ENCODE peak calls at places on chromosomes 5 and 9, in six cellular contexts. One of them, this sample, is unnamed.

GRCh38 chr9:116693233-116693731 is 6.2 kb downstream of the TRIM32 start:
- DNase-seq in HCT116: no peak
- DNase-seq in HepG2: no peak
- DNase-seq in H1: no peak
- DNase-seq in GM12878: no peak
- DNase-seq in K562: no peak
- DNase-seq in this sample: no peak

GRCh38 chr5:96687812-96688453 is 25.8 kb downstream of the CAST start:
- DNase-seq in H1: no peak
- DNase-seq in K562: peak; percentile 66
- DNase-seq in HCT116: peak; percentile 39
- DNase-seq in HepG2: peak; percentile 49
- DNase-seq in GM12878: no peak
- DNase-seq in this sample: no peak

GRCh38 chr9:14127656-14128055 is 186.3 kb downstream of the NFIB start:
- DNase-seq in H1: no peak
- DNase-seq in GM12878: no peak
- DNase-seq in K562: no peak
- DNase-seq in HCT116: no peak
- DNase-seq in HepG2: no peak
- DNase-seq in this sample: no peak

GRCh38 chr9:99472916-99473245 is 250.8 kb downstream of the SEC61B start:
- DNase-seq in HepG2: no peak
- DNase-seq in H1: no peak
- DNase-seq in GM12878: no peak
- DNase-seq in K562: no peak
- DNase-seq in HCT116: no peak
- DNase-seq in this sample: no peak

GRCh38 chr9:14189578-14189977 is 124.4 kb downstream of the NFIB start:
- DNase-seq in K562: no peak
- DNase-seq in HCT116: no peak
- DNase-seq in H1: no peak
- DNase-seq in HepG2: no peak
- DNase-seq in GM12878: no peak
- DNase-seq in this sample: no peak

GRCh38 chr9:107137495-107138202 is 145.4 kb upstream of the RAD23B start:
- DNase-seq in HCT116: peak; percentile 29
- DNase-seq in K562: peak; percentile 65
- DNase-seq in GM12878: no peak
- DNase-seq in H1: no peak
- DNase-seq in HepG2: peak; percentile 21
- DNase-seq in this sample: no peak

GRCh38 chr9:7979591-7979990 is 180.0 kb upstream of the DMAC1 start:
- DNase-seq in K562: no peak
- DNase-seq in GM12878: no peak
- DNase-seq in H1: no peak
- DNase-seq in HepG2: no peak
- DNase-seq in HCT116: no peak
- DNase-seq in this sample: no peak

GRCh38 chr5:76329346-76329745 is 73.7 kb upstream of the IQGAP2 start:
- DNase-seq in K562: no peak
- DNase-seq in GM12878: no peak
- DNase-seq in H1: no peak
- DNase-seq in HepG2: no peak
- DNase-seq in HCT116: no peak
- DNase-seq in this sample: no peak

GRCh38 chr9:126851286-126851880 is 9.1 kb upstream of the ZBTB34 start:
- DNase-seq in K562: no peak
- DNase-seq in HepG2: no peak
- DNase-seq in HCT116: no peak
- DNase-seq in H1: no peak
- DNase-seq in GM12878: no peak
- DNase-seq in this sample: no peak

GRCh38 chr9:127053908-127054307 is 68.5 kb downstream of the ANGPTL2 start:
- DNase-seq in HCT116: no peak
- DNase-seq in HepG2: no peak
- DNase-seq in K562: no peak
- DNase-seq in GM12878: no peak
- DNase-seq in H1: no peak
- DNase-seq in this sample: no peak

GRCh38 chr9:77158772-77159513 is 18.4 kb upstream of the VPS13A start:
- DNase-seq in K562: no peak
- DNase-seq in H1: no peak
- DNase-seq in HepG2: no peak
- DNase-seq in GM12878: no peak
- DNase-seq in HCT116: no peak
- DNase-seq in this sample: no peak

GRCh38 chr9:5321058-5321457 is 16.5 kb upstream of the RLN2 start:
- DNase-seq in GM12878: no peak
- DNase-seq in H1: no peak
- DNase-seq in HCT116: no peak
- DNase-seq in K562: no peak
- DNase-seq in HepG2: peak; percentile 1
- DNase-seq in this sample: no peak

GRCh38 chr5:108516771-108517170 is 134.9 kb upstream of the FBXL17 start:
- DNase-seq in HepG2: no peak
- DNase-seq in GM12878: no peak
- DNase-seq in HCT116: no peak
- DNase-seq in K562: no peak
- DNase-seq in H1: no peak
- DNase-seq in this sample: no peak

GRCh38 chr9:74025402-74025894 is 471.7 kb upstream of the RORB start:
- DNase-seq in HepG2: peak; percentile 96
- DNase-seq in GM12878: no peak
- DNase-seq in H1: no peak
- DNase-seq in K562: no peak
- DNase-seq in HCT116: no peak
- DNase-seq in this sample: no peak

GRCh38 chr5:56175028-56175427 is 58.1 kb downstream of the ANKRD55 start:
- DNase-seq in HCT116: no peak
- DNase-seq in K562: no peak
- DNase-seq in HepG2: no peak
- DNase-seq in H1: no peak
- DNase-seq in GM12878: no peak
- DNase-seq in this sample: no peak

GRCh38 chr5:177510567-177511053 is 984 bp upstream of the DOK3 start:
- DNase-seq in HepG2: no peak
- DNase-seq in GM12878: no peak
- DNase-seq in H1: no peak
- DNase-seq in K562: no peak
- DNase-seq in HCT116: no peak
- DNase-seq in this sample: no peak

GRCh38 chr5:168365581-168366081 is 74.2 kb downstream of the WWC1 start:
- DNase-seq in K562: no peak
- DNase-seq in HCT116: peak; percentile 35
- DNase-seq in GM12878: no peak
- DNase-seq in HepG2: peak; percentile 28
- DNase-seq in H1: peak; percentile 67
- DNase-seq in this sample: no peak

GRCh38 chr9:120873512-120873911 is 3.5 kb downstream of the PHF19 start:
- DNase-seq in K562: no peak
- DNase-seq in H1: peak; percentile 77
- DNase-seq in GM12878: no peak
- DNase-seq in HepG2: no peak
- DNase-seq in HCT116: peak; percentile 59
- DNase-seq in this sample: peak; percentile 93

GRCh38 chr9:135339378-135339973 is 140.1 kb upstream of the PPP1R26 start:
- DNase-seq in K562: no peak
- DNase-seq in HCT116: no peak
- DNase-seq in H1: no peak
- DNase-seq in HepG2: no peak
- DNase-seq in GM12878: no peak
- DNase-seq in this sample: no peak

GRCh38 chr5:111685969-111686368 is 71.0 kb downstream of the NREP start:
- DNase-seq in HCT116: peak; percentile 16
- DNase-seq in H1: no peak
- DNase-seq in GM12878: no peak
- DNase-seq in K562: no peak
- DNase-seq in HepG2: peak; percentile 63
- DNase-seq in this sample: no peak

GRCh38 chr5:170571331-170571731 is 67.5 kb downstream of the KCNIP1 start:
- DNase-seq in H1: no peak
- DNase-seq in HepG2: peak; percentile 4
- DNase-seq in HCT116: no peak
- DNase-seq in GM12878: no peak
- DNase-seq in K562: no peak
- DNase-seq in this sample: no peak

GRCh38 chr9:101326501-101326900 is 58.3 kb downstream of the BAAT start:
- DNase-seq in H1: no peak
- DNase-seq in HCT116: no peak
- DNase-seq in HepG2: peak; percentile 16
- DNase-seq in K562: no peak
- DNase-seq in GM12878: no peak
- DNase-seq in this sample: no peak

GRCh38 chr5:78002690-78003089 is 226.6 kb upstream of the TBCA start:
- DNase-seq in GM12878: no peak
- DNase-seq in H1: no peak
- DNase-seq in HepG2: no peak
- DNase-seq in HCT116: no peak
- DNase-seq in K562: no peak
- DNase-seq in this sample: no peak

GRCh38 chr9:127974002-127974768 is 6.6 kb downstream of the EEIG1 start:
- DNase-seq in HCT116: no peak
- DNase-seq in GM12878: no peak
- DNase-seq in K562: no peak
- DNase-seq in HepG2: no peak
- DNase-seq in H1: no peak
- DNase-seq in this sample: no peak

GRCh38 chr5:139495644-139496435 is 13.3 kb upstream of the STING1 start:
- DNase-seq in HepG2: no peak
- DNase-seq in H1: no peak
- DNase-seq in K562: no peak
- DNase-seq in HCT116: no peak
- DNase-seq in GM12878: no peak
- DNase-seq in this sample: no peak

GRCh38 chr9:69412741-69413150 is 87.7 kb downstream of the ENTREP1 start:
- DNase-seq in H1: peak; percentile 88
- DNase-seq in HCT116: peak; percentile 51
- DNase-seq in HepG2: peak; percentile 39
- DNase-seq in K562: peak; percentile 45
- DNase-seq in GM12878: no peak
- DNase-seq in this sample: peak; percentile 68

GRCh38 chr5:88878976-88879375 is 4.0 kb downstream of the MEF2C start:
- DNase-seq in GM12878: no peak
- DNase-seq in H1: no peak
- DNase-seq in HepG2: no peak
- DNase-seq in K562: no peak
- DNase-seq in HCT116: no peak
- DNase-seq in this sample: no peak

GRCh38 chr5:64958757-64959391 is 190.1 kb downstream of the CWC27 start:
- DNase-seq in HepG2: peak; percentile 11
- DNase-seq in HCT116: peak; percentile 7
- DNase-seq in H1: no peak
- DNase-seq in K562: no peak
- DNase-seq in GM12878: no peak
- DNase-seq in this sample: no peak

DNA sequence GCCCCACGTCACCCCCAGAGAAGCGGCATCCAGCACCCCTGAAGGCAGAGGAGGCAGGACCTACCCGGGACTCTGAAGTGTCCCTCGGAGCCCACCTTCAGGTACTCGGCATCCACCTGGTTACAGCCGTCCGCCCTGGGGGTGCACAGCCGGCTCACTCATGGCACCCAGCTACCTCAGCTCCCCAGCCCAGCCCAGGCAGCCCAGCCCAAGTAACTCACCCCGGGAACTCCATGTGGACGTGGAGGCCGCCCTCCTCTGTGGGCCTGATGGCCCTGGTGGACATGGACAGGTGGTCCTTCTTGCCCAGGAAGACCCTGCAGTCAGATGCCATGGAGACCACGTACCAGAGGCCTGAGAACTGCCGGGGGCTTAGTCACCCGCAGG is 676 bp downstream of the LCN15 start:
- DNase-seq in HCT116: no peak
- DNase-seq in H1: peak; percentile 49
- DNase-seq in K562: no peak
- DNase-seq in HepG2: no peak
- DNase-seq in GM12878: no peak
- DNase-seq in this sample: no peak
- TF ChIP-seq ZNF274 in HCT116: no peak
- TF ChIP-seq ZNF274 in H1: no peak
- TF ChIP-seq ZNF274 in K562: no peak
- TF ChIP-seq ZNF274 in HepG2: no peak
- TF ChIP-seq ZNF274 in GM12878: no peak
- TF ChIP-seq ZNF274 in this sample: no peak

GRCh38 chr9:35756743-35757526 is 2.9 kb upstream of the MSMP start:
- DNase-seq in HepG2: peak; percentile 62
- DNase-seq in K562: peak; percentile 61
- DNase-seq in H1: peak; percentile 87
- DNase-seq in GM12878: no peak
- DNase-seq in HCT116: peak; percentile 38
- DNase-seq in this sample: peak; percentile 58
- H3K9ac ChIP-seq in HepG2: peak overlapping the region; percentile 83
- H3K9ac ChIP-seq in K562: peak overlapping the region; percentile 98
- H3K9ac ChIP-seq in H1: peak overlapping the region; percentile 70
- H3K9ac ChIP-seq in GM12878: peak overlapping the region; percentile 97
- H3K9ac ChIP-seq in HCT116: peak overlapping the region; percentile 89
- H3K9ac ChIP-seq in this sample: peak overlapping the region; percentile 86

DNA sequence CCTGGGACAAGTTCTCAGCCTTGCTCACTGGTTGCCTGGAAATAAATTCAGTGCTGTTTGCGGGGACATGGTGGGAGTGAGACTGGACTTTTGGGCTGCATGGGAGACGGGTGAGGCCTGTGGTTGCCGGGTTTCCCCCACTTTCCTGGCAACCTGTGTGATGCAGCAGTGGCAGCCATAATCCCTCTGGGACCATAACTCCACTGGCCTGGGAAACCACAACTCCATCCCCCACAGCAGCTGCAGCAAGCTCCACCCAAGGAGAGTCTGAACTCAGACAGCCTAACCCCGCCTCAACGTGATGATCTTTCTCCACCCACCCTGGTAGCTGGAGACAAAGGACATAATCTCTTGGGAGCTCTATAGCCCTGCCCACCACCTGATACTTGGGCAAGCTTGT is 349.9 kb downstream of the PIK3R1 start:
- DNase-seq in H1: no peak
- DNase-seq in GM12878: peak; percentile 55
- DNase-seq in HCT116: no peak
- DNase-seq in K562: no peak
- DNase-seq in HepG2: no peak
- DNase-seq in this sample: no peak
- TF ChIP-seq ZNF274 in H1: no peak
- TF ChIP-seq ZNF274 in GM12878: no peak
- TF ChIP-seq ZNF274 in HCT116: no peak
- TF ChIP-seq ZNF274 in K562: no peak
- TF ChIP-seq ZNF274 in HepG2: no peak
- TF ChIP-seq ZNF274 in this sample: no peak

GRCh38 chr5:115096034-115096769 is 73.5 kb downstream of the TRIM36 start:
- DNase-seq in K562: no peak
- DNase-seq in HepG2: no peak
- DNase-seq in H1: no peak
- DNase-seq in HCT116: no peak
- DNase-seq in GM12878: no peak
- DNase-seq in this sample: no peak
- H3K9ac ChIP-seq in K562: no peak overlapping the region
- H3K9ac ChIP-seq in HepG2: no peak overlapping the region
- H3K9ac ChIP-seq in H1: no peak overlapping the region
- H3K9ac ChIP-seq in HCT116: no peak overlapping the region
- H3K9ac ChIP-seq in GM12878: no peak overlapping the region
- H3K9ac ChIP-seq in this sample: no peak overlapping the region

GRCh38 chr9:133494636-133495326 is 15.9 kb upstream of the SLC2A6 start:
- DNase-seq in HepG2: peak; percentile 16
- DNase-seq in K562: no peak
- DNase-seq in HCT116: no peak
- DNase-seq in H1: no peak
- DNase-seq in GM12878: no peak
- DNase-seq in this sample: no peak
- TF ChIP-seq ZNF274 in HepG2: no peak
- TF ChIP-seq ZNF274 in K562: no peak
- TF ChIP-seq ZNF274 in HCT116: no peak
- TF ChIP-seq ZNF274 in H1: no peak
- TF ChIP-seq ZNF274 in GM12878: no peak
- TF ChIP-seq ZNF274 in this sample: no peak

This sample was measured in NT2/D1.